ENCODE peak calls at places on chromosomes 1 and 21, in six cellular contexts. L, A, E, S, Y and T are unnamed samples.
A peak's percentile ranks its signal among the peaks of the same experiment; 100 is the strongest.

GRCh38 chr1:235341334-235341733 is 13.0 kb downstream of the GGPS1 start:
- DNase-seq in L (no peak), A (no peak), E (no peak), S (no peak), Y (no peak), T (no peak)

GRCh38 chr1:186842547-186842946 is 13.8 kb downstream of the PLA2G4A start:
- DNase-seq in L (no peak), A (no peak), E (no peak), S (no peak), Y (no peak), T (no peak)

GRCh38 chr1:210236840-210237409 is 4.3 kb downstream of the SERTAD4 start:
- DNase-seq in L (peak; percentile 15), A (no peak), E (no peak), S (peak; percentile 52), Y (peak; percentile 60), T (peak; percentile 75)

GRCh38 chr1:204868340-204868700 is 2.3 kb upstream of the NFASC start:
- DNase-seq in L (no peak), A (no peak), E (no peak), S (peak; percentile 58), Y (no peak), T (no peak)

GRCh38 chr1:206794294-206794908 is 22.1 kb upstream of the IL10 start:
- DNase-seq in L (no peak), A (no peak), E (no peak), S (no peak), Y (no peak), T (no peak)

GRCh38 chr1:240663160-240663879 is 51.4 kb upstream of the GREM2 start:
- DNase-seq in L (no peak), A (peak; percentile 73), E (no peak), S (no peak), Y (peak; percentile 84), T (no peak)

GRCh38 chr1:75796376-75797272 is at the start of gene MSH4:
- DNase-seq in L (no peak), A (peak; percentile 55), E (peak; percentile 83), S (no peak), Y (peak; percentile 7), T (no peak)

GRCh38 chr1:53331446-53332187 is 3.7 kb upstream of the LRP8 start:
- DNase-seq in L (no peak), A (no peak), E (no peak), S (no peak), Y (no peak), T (no peak)

GRCh38 chr1:221845650-221846371 is 103.9 kb upstream of the DUSP10 start:
- DNase-seq in L (no peak), A (no peak), E (peak; percentile 29), S (no peak), Y (peak; percentile 29), T (peak; percentile 70)

GRCh38 chr1:77514871-77515776 is 167.3 kb downstream of the ZZZ3 start:
- DNase-seq in L (peak; percentile 69), A (peak; percentile 73), E (no peak), S (peak; percentile 64), Y (no peak), T (no peak)

GRCh38 chr1:96520542-96520941 is 201.0 kb upstream of the PTBP2 start:
- DNase-seq in L (no peak), A (no peak), E (no peak), S (no peak), Y (peak; percentile 14), T (no peak)

GRCh38 chr21:35508389-35508888 is 459.3 kb upstream of the RUNX1 start:
- DNase-seq in L (no peak), A (peak; percentile 81), E (no peak), S (no peak), Y (no peak), T (peak; percentile 66)

GRCh38 chr1:204662530-204662929 is 23.0 kb downstream of the LRRN2 start:
- DNase-seq in L (no peak), A (no peak), E (no peak), S (no peak), Y (no peak), T (no peak)

GRCh38 chr1:185532853-185533252 is 201.3 kb upstream of the HMCN1 start:
- DNase-seq in L (no peak), A (no peak), E (no peak), S (no peak), Y (no peak), T (no peak)

GRCh38 chr1:6113116-6113515 is 67.0 kb downstream of the CHD5 start:
- DNase-seq in L (no peak), A (no peak), E (no peak), S (no peak), Y (no peak), T (no peak)

GRCh38 chr1:248838357-248839167 is 538 bp downstream of the ZNF672 start:
- DNase-seq in L (peak; percentile 95), A (peak; percentile 88), E (peak; percentile 71), S (peak; percentile 73), Y (peak; percentile 92), T (peak; percentile 90)

GRCh38 chr1:105909811-105910210 is 1146.7 kb upstream of the PRMT6 start:
- DNase-seq in L (no peak), A (no peak), E (no peak), S (no peak), Y (no peak), T (no peak)